ENCODE peak calls at places on chromosome 15, in four cellular contexts. X is MM.1S, C is neural crest cell, H is AG04450. F is an unnamed sample.

GRCh38 chr15:29090617-29091466 is 178.8 kb downstream of the NSMCE3 start:
- DNase-seq in X (no peak), C (peak; percentile 50), H (no peak), F (no peak)

GRCh38 chr15:60875681-60876080 is 353.4 kb downstream of the RORA start:
- DNase-seq in X (no peak), C (no peak), H (no peak), F (no peak)

GRCh38 chr15:41883484-41883825 is 10.4 kb downstream of the SPTBN5 start:
- DNase-seq in X (no peak), C (no peak), H (no peak), F (no peak)

GRCh38 chr15:42102646-42103235 is 8.4 kb upstream of the PLA2G4D start:
- DNase-seq in X (no peak), C (no peak), H (peak; percentile 4), F (peak; percentile 11)

GRCh38 chr15:98405013-98405412 is 243.3 kb upstream of the IGF1R start:
- DNase-seq in X (peak; percentile 67), C (no peak), H (no peak), F (no peak)

GRCh38 chr15:65286069-65286703 is 497 bp downstream of the PARP16 start:
- DNase-seq in X (peak; percentile 43), C (no peak), H (no peak), F (no peak)

GRCh38 chr15:86001200-86001599 is 78.5 kb upstream of the AGBL1 start:
- DNase-seq in X (no peak), C (no peak), H (no peak), F (no peak)

GRCh38 chr15:60614862-60615771 is 136.2 kb upstream of the ICE2 start:
- DNase-seq in X (no peak), C (no peak), H (no peak), F (no peak)

GRCh38 chr15:57328479-57329250 is 47.6 kb upstream of the CGNL1 start:
- DNase-seq in X (no peak), C (no peak), H (no peak), F (no peak)

GRCh38 chr15:29268706-29269484 is 727 bp downstream of the NSMCE3 start:
- DNase-seq in X (peak; percentile 45), C (no peak), H (no peak), F (no peak)

GRCh38 chr15:94875550-94875949 is 644.2 kb downstream of the MCTP2 start:
- DNase-seq in X (no peak), C (no peak), H (no peak), F (no peak)

GRCh38 chr15:98131924-98132323 is 171.4 kb downstream of the ARRDC4 start:
- DNase-seq in X (no peak), C (no peak), H (no peak), F (no peak)

GRCh38 chr15:97893988-97894387 is 66.5 kb upstream of the ARRDC4 start:
- DNase-seq in X (peak; percentile 48), C (no peak), H (no peak), F (no peak)

GRCh38 chr15:64930778-64931240 is 19.1 kb downstream of the ANKDD1A start:
- DNase-seq in X (peak; percentile 31), C (no peak), H (peak; percentile 11), F (no peak)

GRCh38 chr15:58374147-58374546 is 57.6 kb upstream of the LIPC start:
- DNase-seq in X (no peak), C (no peak), H (no peak), F (no peak)

GRCh38 chr15:38563723-38564519 is 693 bp downstream of the RASGRP1 start:
- DNase-seq in X (peak; percentile 70), C (peak; percentile 67), H (no peak), F (no peak)

GRCh38 chr15:38562278-38562677 is 2.3 kb downstream of the RASGRP1 start:
- DNase-seq in X (no peak), C (no peak), H (no peak), F (no peak)

GRCh38 chr15:38560456-38560926 is 4.1 kb downstream of the RASGRP1 start:
- DNase-seq in X (no peak), C (no peak), H (no peak), F (no peak)

GRCh38 chr15:38565287-38565670 is 665 bp upstream of the RASGRP1 start:
- DNase-seq in X (no peak), C (no peak), H (no peak), F (no peak)

GRCh38 chr15:38564557-38565286 is at the start of gene RASGRP1:
- DNase-seq in X (peak; percentile 83), C (peak; percentile 56), H (no peak), F (no peak)
- TF ChIP-seq CTCF in X (peak; percentile 28), C (no peak), H (peak; percentile 24), F (no peak)

GRCh38 chr15:70669966-70670658 is 93.2 kb downstream of the UACA start:
- DNase-seq in X (no peak), C (no peak), H (no peak), F (no peak)

GRCh38 chr15:70665599-70665998 is 97.8 kb downstream of the UACA start:
- DNase-seq in X (no peak), C (no peak), H (no peak), F (no peak)

GRCh38 chr15:70669006-70669602 is 94.3 kb downstream of the UACA start:
- DNase-seq in X (peak; percentile 87), C (no peak), H (no peak), F (no peak)

GRCh38 chr15:70672081-70672480 is 91.3 kb downstream of the UACA start:
- DNase-seq in X (peak; percentile 82), C (no peak), H (no peak), F (no peak)

DNA sequence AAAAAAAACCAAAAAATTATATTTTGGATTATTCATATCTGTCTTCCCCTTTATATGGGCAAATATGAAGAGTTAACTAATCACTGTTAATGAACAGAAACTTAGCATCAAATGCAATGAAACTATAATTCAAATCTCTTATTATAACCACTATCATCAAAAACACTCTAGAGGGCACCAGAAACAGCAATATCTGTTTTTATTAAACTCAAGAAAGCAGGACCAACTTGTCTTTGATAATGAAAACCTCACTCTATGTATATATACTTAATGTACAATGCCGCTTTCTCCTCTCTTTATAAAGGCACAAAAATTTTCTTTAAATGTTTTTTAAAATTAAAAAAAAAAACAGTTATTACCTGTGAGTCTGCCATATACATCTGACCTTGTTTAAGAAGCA is 92.7 kb downstream of the UACA start:
- DNase-seq in X (no peak), C (no peak), H (no peak), F (no peak)
- TF ChIP-seq CTCF in X (peak; percentile 29), C (peak; percentile 38), H (peak; percentile 22), F (no peak)

DNA sequence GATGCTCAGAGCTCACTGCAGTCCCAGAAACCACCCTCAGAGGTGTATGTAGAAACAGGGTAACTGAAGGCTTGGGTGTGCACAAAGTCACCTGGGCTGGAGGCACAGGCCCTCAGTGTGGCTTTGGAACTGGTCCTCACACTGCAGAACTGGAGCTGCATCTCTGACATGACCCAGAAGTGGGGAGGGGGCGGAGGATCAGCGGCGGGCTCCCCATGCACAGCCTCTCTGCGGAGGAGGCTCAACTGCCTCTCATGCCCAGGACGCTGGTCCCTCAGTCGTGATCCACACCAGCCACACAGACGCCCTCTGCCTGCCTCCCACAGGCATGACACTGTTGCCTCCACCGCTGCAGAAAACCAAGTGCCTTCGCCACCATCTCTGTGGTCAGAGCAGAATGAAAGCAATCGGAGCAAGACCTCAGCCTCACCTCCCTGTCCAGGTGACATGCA is 73.7 kb downstream of the TM2D3 start:
- DNase-seq in X (peak; percentile 71), C (peak; percentile 18), H (no peak), F (no peak)
- TF ChIP-seq CTCF in X (peak; percentile 63), C (peak; percentile 61), H (peak; percentile 3), F (peak; percentile 45)

GRCh38 chr15:26392956-26393355 is 379.9 kb downstream of the GABRB3 start:
- DNase-seq in X (no peak), C (no peak), H (no peak), F (no peak)
- TF ChIP-seq CTCF in X (no peak), C (no peak), H (no peak), F (no peak)

GRCh38 chr15:75731248-75732100 is 18.8 kb upstream of the CSPG4 start:
- DNase-seq in X (no peak), C (no peak), H (no peak), F (no peak)

GRCh38 chr15:75727851-75728715 is 15.4 kb upstream of the CSPG4 start:
- DNase-seq in X (peak; percentile 20), C (peak; percentile 43), H (no peak), F (no peak)

GRCh38 chr15:75727031-75727531 is 14.4 kb upstream of the CSPG4 start:
- DNase-seq in X (no peak), C (no peak), H (no peak), F (no peak)

GRCh38 chr15:75732206-75732808 is 19.7 kb upstream of the CSPG4 start:
- DNase-seq in X (no peak), C (no peak), H (no peak), F (no peak)

DNA sequence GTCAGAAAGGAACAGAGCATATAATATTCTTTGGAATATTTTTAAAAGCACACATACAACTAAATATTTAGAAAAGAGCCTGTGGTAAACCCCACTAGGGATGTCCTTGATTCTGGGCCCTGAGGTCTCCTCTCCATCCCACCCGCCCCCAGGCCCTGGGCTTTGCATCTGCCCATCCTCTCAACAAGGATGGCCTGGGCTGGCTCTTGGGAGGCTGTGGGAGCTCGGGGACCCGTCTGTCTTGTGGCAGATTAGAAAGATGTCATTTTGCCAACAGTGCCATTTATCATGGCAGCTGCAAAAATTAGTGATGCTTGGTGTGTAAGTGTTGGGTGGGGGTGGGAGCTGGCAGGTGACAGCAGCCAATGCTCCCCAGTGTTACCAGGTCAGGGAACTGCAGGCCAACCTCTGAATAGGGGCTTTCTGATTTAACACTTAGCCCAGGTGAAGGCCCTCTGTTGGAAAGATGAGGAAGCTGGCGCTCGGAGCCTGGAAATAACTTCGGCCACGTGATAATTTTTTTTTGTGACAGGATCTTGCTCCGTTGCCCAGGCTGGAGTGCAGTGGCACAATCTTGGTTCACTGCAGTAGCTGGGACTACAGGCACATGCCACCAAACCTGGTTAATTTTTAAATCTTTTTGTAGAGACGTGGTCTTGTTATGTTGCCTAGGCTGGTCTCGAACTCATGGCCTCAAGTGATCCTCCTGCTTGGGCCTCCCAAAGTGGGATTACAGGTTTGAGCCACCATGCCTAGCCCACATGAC is 16.8 kb upstream of the CSPG4 start:
- DNase-seq in X (no peak), C (no peak), H (no peak), F (no peak)
- TF ChIP-seq CTCF in X (no peak), C (no peak), H (no peak), F (no peak)

GRCh38 chr15:83378921-83379561 is 68.1 kb upstream of the SH3GL3 start:
- DNase-seq in X (no peak), C (no peak), H (no peak), F (no peak)
- TF ChIP-seq CTCF in X (no peak), C (no peak), H (no peak), F (no peak)

F was measured in AG09309.